ENCODE peak calls at places on chromosomes 6 and 20, in four cellular contexts. Y is stimulated activated CD8-positive, alpha-beta memory T cell treated with anti-CD3 and anti-CD28 coated beads, Interleukin-7, amount 100 ng/mL, for 48 hours; O is Peyer's patch; W is fibroblast of the aortic adventitia. F is an unnamed sample.

GRCh38 chr20:12053348-12053747 is 135.7 kb downstream of the BTBD3 start:
- DNase-seq in W (peak; percentile 77), Y (no peak), O (no peak), F (no peak)

GRCh38 chr6:23350752-23351453 is 775.1 kb upstream of the NRSN1 start:
- DNase-seq in W (no peak), O (no peak), Y (no peak), F (no peak)

GRCh38 chr20:38113401-38114325 is 51.4 kb downstream of the TGM2 start:
- DNase-seq in W (no peak), Y (no peak), O (no peak), F (no peak)

GRCh38 chr6:169671563-169671962 is 30.3 kb downstream of the WDR27 start:
- DNase-seq in Y (no peak), W (no peak), O (no peak), F (no peak)

GRCh38 chr20:43681468-43681942 is 14.6 kb downstream of the MYBL2 start:
- DNase-seq in O (no peak), Y (no peak), W (no peak), F (peak; percentile 4)

GRCh38 chr20:62391165-62392076 is 4.5 kb downstream of the RPS21 start:
- DNase-seq in Y (no peak), W (no peak), O (no peak), F (no peak)

GRCh38 chr6:83590413-83590812 is 78.1 kb downstream of the PRSS35 start:
- DNase-seq in Y (no peak), W (no peak), O (no peak), F (no peak)

GRCh38 chr6:123117145-123117908 is 121.3 kb downstream of the CLVS2 start:
- DNase-seq in Y (no peak), W (no peak), O (no peak), F (no peak)

GRCh38 chr20:17854307-17854903 is 114.2 kb downstream of the SNX5 start:
- DNase-seq in O (peak; percentile 71), Y (no peak), W (peak; percentile 51), F (peak; percentile 49)

GRCh38 chr6:28861339-28861738 is 62.4 kb downstream of the TRIM27 start:
- DNase-seq in O (no peak), W (no peak), Y (no peak), F (no peak)

GRCh38 chr6:134683783-134684765 is 265.8 kb downstream of the ALDH8A1 start:
- DNase-seq in W (peak; percentile 46), O (no peak), Y (no peak), F (no peak)

GRCh38 chr6:150627601-150628012 is 27.9 kb downstream of the PLEKHG1 start:
- DNase-seq in O (no peak), Y (no peak), W (peak; percentile 73), F (no peak)

GRCh38 chr6:150599199-150600002 is at the start of gene PLEKHG1:
- DNase-seq in W (peak; percentile 36), Y (peak; percentile 39), O (peak; percentile 92), F (no peak)

GRCh38 chr20:22763257-22763906 is 179.0 kb upstream of the FOXA2 start:
- DNase-seq in W (peak; percentile 51), O (no peak), Y (no peak), F (no peak)

GRCh38 chr6:79671605-79672266 is 40.6 kb downstream of the SH3BGRL2 start:
- DNase-seq in O (peak; percentile 84), W (peak; percentile 13), Y (peak; percentile 25), F (no peak)

GRCh38 chr6:13383280-13384163 is 55.2 kb upstream of the TBC1D7 start:
- DNase-seq in W (peak; percentile 62), O (no peak), Y (no peak), F (no peak)

GRCh38 chr6:54156650-54157250 is 45.5 kb downstream of the MLIP start:
- DNase-seq in O (no peak), W (no peak), Y (no peak), F (no peak)

GRCh38 chr6:102229271-102229670 is 835.8 kb downstream of the GRIK2 start:
- DNase-seq in W (no peak), Y (no peak), O (no peak), F (no peak)

GRCh38 chr20:51125774-51126173 is 102.9 kb upstream of the KCNG1 start:
- DNase-seq in O (no peak), W (peak; percentile 58), Y (no peak), F (no peak)

GRCh38 chr20:9035129-9035528 is 33.8 kb upstream of the PLCB4 start:
- DNase-seq in Y (no peak), O (no peak), W (peak; percentile 85), F (no peak)

GRCh38 chr6:127446356-127446755 is 12.8 kb downstream of the KIAA0408 start:
- DNase-seq in O (no peak), W (no peak), Y (no peak), F (no peak)

GRCh38 chr20:63325554-63326313 is 32.7 kb downstream of the COL20A1 start:
- DNase-seq in Y (no peak), O (no peak), W (no peak), F (no peak)

GRCh38 chr6:64411226-64411625 is 775.6 kb downstream of the PHF3 start:
- DNase-seq in W (no peak), Y (no peak), O (no peak), F (no peak)

GRCh38 chr6:49462599-49462926 is 490 bp downstream of the MMUT start:
- DNase-seq in Y (no peak), O (no peak), W (no peak), F (no peak)

GRCh38 chr6:38509713-38510112 is 130.0 kb downstream of the BTBD9 start:
- DNase-seq in W (peak; percentile 57), Y (no peak), O (no peak), F (no peak)

F was measured in globus pallidus.